ENCODE peak calls at places on chromosomes 4 and X, in five cellular contexts. I is activated T-helper 9 cell treated with anti-CD3 and anti-CD28 coated beads, Interleukin-2, amount 50 U/mL, for 16 hours; G is activated CD4-positive, alpha-beta T cell treated with anti-CD3 and anti-CD28 coated beads for 48 hours; T is GM18507; V is CD8-positive, alpha-beta memory T cell. B is an unnamed sample.
A peak's percentile ranks its signal among the peaks of the same experiment; 100 is the strongest.

GRCh38 chrX:42085836-42086235 is 162.5 kb upstream of the CASK start:
- DNase-seq in I (no peak), G (no peak), T (no peak), V (no peak), B (no peak)

GRCh38 chr4:11912886-11913285 is 484.2 kb upstream of the HS3ST1 start:
- DNase-seq in I (no peak), G (no peak), T (no peak), V (no peak), B (no peak)

GRCh38 chrX:43743100-43743822 is 87.2 kb downstream of the MAOA start:
- DNase-seq in I (no peak), G (peak; percentile 2), T (no peak), V (no peak), B (no peak)

GRCh38 chrX:124239911-124240310 is 92.5 kb upstream of the TEX13D start:
- DNase-seq in I (peak; percentile 27), G (peak; percentile 65), T (no peak), V (peak; percentile 15), B (no peak)

GRCh38 chrX:95945528-95945927 is 739.1 kb upstream of the DIAPH2 start:
- DNase-seq in I (no peak), G (no peak), T (no peak), V (no peak), B (no peak)

GRCh38 chr4:3744232-3744631 is 22.0 kb upstream of the ADRA2C start:
- DNase-seq in I (no peak), G (no peak), T (no peak), V (no peak), B (no peak)

GRCh38 chr4:648579-649292 is 23.4 kb downstream of the PDE6B start:
- DNase-seq in I (no peak), G (no peak), T (no peak), V (no peak), B (no peak)

GRCh38 chr4:174218127-174218790 is 65.2 kb downstream of the FBXO8 start:
- DNase-seq in I (no peak), G (no peak), T (no peak), V (no peak), B (no peak)

GRCh38 chr4:6875431-6875831 is 34.2 kb upstream of the TBC1D14 start:
- DNase-seq in I (no peak), G (no peak), T (no peak), V (no peak), B (no peak)

GRCh38 chr4:188971125-188971524 is 831.9 kb downstream of the TRIML1 start:
- DNase-seq in I (no peak), G (no peak), T (no peak), V (no peak), B (no peak)

GRCh38 chr4:158938462-158939044 is 164.3 kb upstream of the RAPGEF2 start:
- DNase-seq in I (no peak), G (no peak), T (no peak), V (no peak), B (no peak)

GRCh38 chrX:47145408-47146120 is 543 bp downstream of the RBM10 start:
- DNase-seq in I (no peak), G (no peak), T (no peak), V (no peak), B (no peak)

GRCh38 chr4:123419885-123420743 is 23.5 kb downstream of the SPRY1 start:
- DNase-seq in I (no peak), G (no peak), T (no peak), V (no peak), B (no peak)

GRCh38 chr4:70601422-70602039 is 9.5 kb downstream of the AMBN start:
- DNase-seq in I (peak; percentile 18), G (peak; percentile 67), T (peak; percentile 28), V (peak; percentile 42), B (peak; percentile 39)

GRCh38 chr4:178306565-178306964 is 864.3 kb upstream of the AGA start:
- DNase-seq in I (no peak), G (no peak), T (no peak), V (no peak), B (no peak)

GRCh38 chr4:67035501-67035900 is 509.8 kb downstream of the CENPC start:
- DNase-seq in I (no peak), G (no peak), T (no peak), V (no peak), B (no peak)

GRCh38 chr4:138334346-138335016 is 92.3 kb upstream of the SLC7A11 start:
- DNase-seq in I (no peak), G (no peak), T (no peak), V (no peak), B (no peak)

GRCh38 chr4:3231431-3231980 is 17.5 kb upstream of the MSANTD1 start:
- DNase-seq in I (no peak), G (no peak), T (no peak), V (no peak), B (no peak)

GRCh38 chrX:151698485-151698884 is 3.2 kb downstream of the PRRG3 start:
- DNase-seq in I (no peak), G (no peak), T (no peak), V (no peak), B (no peak)

GRCh38 chr4:40246938-40247337 is 50.1 kb downstream of the RHOH start:
- DNase-seq in I (no peak), G (no peak), T (no peak), V (no peak), B (no peak)

GRCh38 chr4:57401586-57401985 is 291.4 kb upstream of the IGFBP7 start:
- DNase-seq in I (no peak), G (no peak), T (no peak), V (no peak), B (no peak)

GRCh38 chr4:108172780-108173598 is 4.3 kb upstream of the LEF1 start:
- DNase-seq in I (peak; percentile 53), G (peak; percentile 80), T (no peak), V (peak; percentile 48), B (peak; percentile 67)

GRCh38 chrX:81202413-81202794 is 502 bp downstream of the SH3BGRL start:
- DNase-seq in I (no peak), G (no peak), T (no peak), V (no peak), B (no peak)

GRCh38 chr4:79585834-79586233 is 177.8 kb upstream of the GK2 start:
- DNase-seq in I (no peak), G (no peak), T (no peak), V (no peak), B (no peak)